ENCODE peak calls at places on chromosomes 16 and 17, in eight cellular contexts. N, B, J, I, X, C, S and Q are unnamed samples.

GRCh38 chr17:63165420-63165819 is 199.4 kb downstream of the TANC2 start:
- DNase-seq in N (no peak), B (no peak), J (no peak), I (no peak), X (no peak), C (no peak), S (no peak), Q (no peak)

GRCh38 chr17:8991514-8992285 is 26.2 kb upstream of the PIK3R5 start:
- DNase-seq in N (peak; percentile 70), B (peak; percentile 51), J (peak; percentile 70), I (no peak), X (no peak), C (peak; percentile 44), S (peak; percentile 80), Q (no peak)

GRCh38 chr16:23999663-24000062 is 163.9 kb downstream of the PRKCB start:
- DNase-seq in N (no peak), B (no peak), J (no peak), I (peak; percentile 47), X (no peak), C (no peak), S (no peak), Q (no peak)

GRCh38 chr16:66444049-66444481 is 17.0 kb downstream of the BEAN1 start:
- DNase-seq in N (no peak), B (no peak), J (no peak), I (no peak), X (no peak), C (no peak), S (no peak), Q (no peak)

GRCh38 chr17:2068589-2069051 is 13.7 kb downstream of the HIC1 start:
- DNase-seq in N (no peak), B (no peak), J (no peak), I (no peak), X (no peak), C (no peak), S (no peak), Q (no peak)

GRCh38 chr16:31007684-31008083 is 2.8 kb downstream of the STX1B start:
- DNase-seq in N (no peak), B (no peak), J (no peak), I (no peak), X (no peak), C (no peak), S (no peak), Q (no peak)

GRCh38 chr17:34246436-34246835 is 8.6 kb upstream of the CCL2 start:
- DNase-seq in N (no peak), B (no peak), J (no peak), I (no peak), X (no peak), C (no peak), S (no peak), Q (no peak)

GRCh38 chr17:80005360-80006338 is 30.0 kb downstream of the TBC1D16 start:
- DNase-seq in N (peak; percentile 56), B (peak; percentile 40), J (peak; percentile 44), I (no peak), X (no peak), C (peak; percentile 86), S (no peak), Q (no peak)

GRCh38 chr17:78013683-78014467 is 55.4 kb downstream of the TNRC6C start:
- DNase-seq in N (peak; percentile 40), B (peak; percentile 54), J (peak; percentile 48), I (peak; percentile 20), X (no peak), C (peak; percentile 48), S (peak; percentile 72), Q (no peak)

GRCh38 chr17:11898526-11899235 is 98.6 kb downstream of the ZNF18 start:
- DNase-seq in N (no peak), B (no peak), J (no peak), I (no peak), X (no peak), C (no peak), S (no peak), Q (no peak)

GRCh38 chr16:90032664-90033346 is 13.5 kb upstream of the DBNDD1 start:
- DNase-seq in N (no peak), B (no peak), J (no peak), I (no peak), X (no peak), C (no peak), S (no peak), Q (no peak)

GRCh38 chr17:77439382-77440013 is 298.7 kb downstream of the SEC14L1 start:
- DNase-seq in N (no peak), B (no peak), J (no peak), I (no peak), X (no peak), C (no peak), S (no peak), Q (no peak)

GRCh38 chr16:83794874-83795273 is 12.9 kb upstream of the HSBP1 start:
- DNase-seq in N (no peak), B (no peak), J (no peak), I (no peak), X (no peak), C (no peak), S (no peak), Q (no peak)

GRCh38 chr17:31318298-31319190 is 2.9 kb downstream of the EVI2A start:
- DNase-seq in N (peak; percentile 35), B (no peak), J (peak; percentile 46), I (peak; percentile 63), X (no peak), C (no peak), S (peak; percentile 76), Q (no peak)

GRCh38 chr17:30379303-30380105 is 777 bp downstream of the CPD start:
- DNase-seq in N (peak; percentile 34), B (no peak), J (peak; percentile 33), I (no peak), X (no peak), C (peak; percentile 30), S (peak; percentile 70), Q (no peak)

DNA sequence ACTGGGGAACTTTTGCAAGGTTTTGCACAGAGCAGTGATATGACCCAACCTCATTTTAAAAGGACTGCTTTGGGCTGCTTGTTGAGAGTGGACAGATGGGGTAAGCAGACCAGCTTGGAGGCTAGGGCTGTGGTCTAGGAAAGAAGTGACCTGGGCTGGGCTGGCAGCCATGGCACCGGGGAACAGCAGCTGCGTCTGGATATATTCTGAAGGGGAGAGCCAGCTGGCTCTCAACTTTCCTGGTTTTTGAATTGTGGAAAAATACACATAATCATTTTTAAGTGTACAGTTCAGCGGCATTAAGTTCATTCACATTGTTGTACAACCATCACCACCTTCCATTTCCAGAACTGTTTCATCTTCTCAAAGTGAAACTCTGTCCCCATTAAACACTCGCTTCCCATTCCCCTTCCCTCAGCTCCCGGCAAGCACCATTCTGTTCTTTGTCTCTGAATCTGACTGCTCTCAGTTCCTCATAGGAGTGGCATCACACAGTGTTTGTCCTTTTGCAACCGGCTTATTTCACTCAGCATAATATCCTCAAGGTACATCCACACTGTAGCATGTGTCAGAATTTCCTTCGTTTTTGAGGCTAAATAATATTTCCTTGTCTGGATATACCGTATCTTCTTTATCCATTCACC is 113.2 kb downstream of the SPECC1 start:
- DNase-seq in N (no peak), B (no peak), J (no peak), I (no peak), X (no peak), C (no peak), S (no peak), Q (no peak)
- TF ChIP-seq POLR2A in N (no peak), B (no peak), J (no peak), I (no peak), X (no peak), C (no peak), S (no peak), Q (no peak)

DNA sequence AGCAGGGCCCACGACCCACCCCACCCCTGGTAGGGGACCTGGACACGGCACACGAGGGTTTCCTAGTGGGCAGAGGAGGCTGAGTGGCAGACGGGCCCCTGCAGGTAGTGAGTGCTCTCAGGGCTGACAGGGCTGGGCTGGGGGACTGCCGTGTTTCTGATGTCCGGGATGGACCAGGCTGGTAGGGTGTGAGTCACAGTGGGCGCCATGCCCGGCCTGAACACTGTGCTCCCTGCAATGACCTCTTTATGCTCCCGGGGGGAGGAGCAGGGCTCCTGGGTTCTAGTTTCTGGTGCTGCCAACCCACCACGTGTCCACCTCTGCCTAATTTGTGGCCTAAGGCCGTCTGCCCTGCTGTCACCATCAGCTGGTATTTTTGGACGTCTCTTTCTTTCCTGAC is 26.3 kb downstream of the ARHGAP23 start:
- DNase-seq in N (peak; percentile 63), B (peak; percentile 49), J (peak; percentile 55), I (no peak), X (no peak), C (no peak), S (peak; percentile 96), Q (no peak)
- TF ChIP-seq POLR2AphosphoS5 in N (peak; percentile 30), B (peak; percentile 64), J (peak; percentile 47), I (no peak), X (no peak), C (no peak), S (peak; percentile 75), Q (peak; percentile 45)

DNA sequence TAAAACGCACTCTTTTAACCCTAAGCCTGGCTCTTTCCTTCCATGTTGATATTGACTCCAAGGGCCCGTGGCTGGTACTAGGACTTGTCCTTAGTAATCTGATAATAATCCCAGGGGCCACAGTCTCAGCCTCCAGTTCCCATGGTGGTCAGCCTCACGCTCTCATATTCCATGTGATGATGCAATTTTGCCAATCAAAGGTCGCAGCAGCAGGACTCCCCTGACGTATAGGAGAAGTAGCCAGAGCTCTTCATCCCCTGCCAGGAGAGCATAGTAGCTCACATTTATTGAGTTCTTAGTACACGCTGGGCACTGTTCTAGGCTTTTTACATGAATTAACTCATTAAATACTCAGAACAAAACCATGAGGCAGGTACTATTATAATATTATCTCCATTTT is 42.4 kb downstream of the CD300LF start:
- DNase-seq in N (no peak), B (no peak), J (no peak), I (no peak), X (no peak), C (no peak), S (no peak), Q (no peak)
- H3K27ac ChIP-seq in N (no peak overlapping the region), B (no peak overlapping the region), J (no peak overlapping the region), I (no peak overlapping the region), X (no peak overlapping the region), C (no peak overlapping the region), S (no peak overlapping the region), Q (no peak overlapping the region)

GRCh38 chr16:3769942-3770341 is 52.6 kb upstream of the TRAP1 start:
- DNase-seq in N (no peak), B (no peak), J (no peak), I (no peak), X (no peak), C (no peak), S (no peak), Q (no peak)

GRCh38 chr16:3770530-3770929 is 53.2 kb upstream of the TRAP1 start:
- DNase-seq in N (no peak), B (no peak), J (no peak), I (no peak), X (no peak), C (no peak), S (no peak), Q (no peak)

GRCh38 chr16:3769013-3769412 is 51.7 kb upstream of the TRAP1 start:
- DNase-seq in N (no peak), B (no peak), J (no peak), I (no peak), X (no peak), C (no peak), S (no peak), Q (no peak)

GRCh38 chr16:3773663-3774062 is 56.3 kb upstream of the TRAP1 start:
- DNase-seq in N (no peak), B (no peak), J (no peak), I (no peak), X (no peak), C (no peak), S (no peak), Q (no peak)

DNA sequence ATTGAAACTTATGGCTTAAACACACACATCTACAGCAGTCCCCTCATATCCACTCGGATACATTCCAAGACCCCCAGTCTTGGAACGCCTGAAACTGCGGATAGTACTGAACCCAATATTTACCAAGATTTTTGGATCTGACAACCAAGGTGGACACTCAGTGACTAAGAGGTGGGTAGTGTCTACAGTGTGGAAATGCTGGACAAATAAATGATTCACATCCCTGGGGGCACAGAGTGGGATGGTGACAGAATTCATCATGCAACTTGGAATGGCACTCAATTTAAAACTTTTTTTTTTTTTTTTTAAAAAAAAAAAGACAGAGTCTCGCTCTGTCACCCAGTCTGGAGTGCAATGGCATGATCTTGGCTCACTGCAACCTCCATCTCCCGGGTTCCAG is 54.2 kb upstream of the TRAP1 start:
- DNase-seq in N (no peak), B (no peak), J (no peak), I (no peak), X (no peak), C (no peak), S (no peak), Q (no peak)
- TF ChIP-seq POLR2A in N (no peak), B (no peak), J (no peak), I (no peak), X (no peak), C (no peak), S (no peak), Q (no peak)